ENCODE peak calls at places on chromosomes 6 and 20, in six cellular contexts. D is stimulated activated CD4-positive, alpha-beta T cell treated with anti-CD3 and anti-CD28 coated beads, Interleukin-1b, Interleukin-23, amount 100 ng/mL, for 1 hour; O is mesendoderm; S is DMS153; Q is ELR; Y is nucleus accumbens. U is an unnamed sample.

GRCh38 chr6:148559848-148560433 is 186.9 kb upstream of the UST start:
- DNase-seq in S (peak; percentile 48), O (peak; percentile 59), Y (peak; percentile 34), D (peak; percentile 29), Q (peak; percentile 74), U (peak; percentile 47)

GRCh38 chr6:138403324-138403800 is 661 bp upstream of the HEBP2 start:
- DNase-seq in S (no peak), D (no peak), Q (peak; percentile 28), Y (no peak), O (peak; percentile 53), U (no peak)

GRCh38 chr6:138429731-138430130 is 25.7 kb downstream of the HEBP2 start:
- DNase-seq in Q (no peak), S (no peak), Y (no peak), O (no peak), D (no peak), U (no peak)

GRCh38 chr6:111661541-111662041 is 55.9 kb upstream of the TRAF3IP2 start:
- DNase-seq in D (no peak), Y (no peak), O (peak; percentile 69), S (peak; percentile 65), Q (no peak), U (no peak)

GRCh38 chr20:462199-462991 is at the start of gene TBC1D20:
- DNase-seq in O (peak; percentile 91), D (peak; percentile 68), Y (peak; percentile 67), S (peak; percentile 80), Q (peak; percentile 88), U (peak; percentile 78)

GRCh38 chr6:105482227-105482839 is 79.5 kb upstream of the PREP start:
- DNase-seq in D (no peak), O (no peak), S (no peak), Q (peak; percentile 17), Y (no peak), U (no peak)

GRCh38 chr6:8085053-8085511 is 17.3 kb downstream of the EEF1E1 start:
- DNase-seq in Q (peak; percentile 96), Y (no peak), D (no peak), S (no peak), O (peak; percentile 89), U (no peak)

GRCh38 chr6:148747493-148748160 is 797 bp downstream of the UST start:
- DNase-seq in Y (no peak), O (peak; percentile 87), Q (peak; percentile 55), D (no peak), S (no peak), U (peak; percentile 62)